ENCODE peak calls at places on chromosomes 12 and 14, in nine cellular contexts. P, S, A, N, C, X, K, Z and O are unnamed samples.

GRCh38 chr14:53151867-53152626 is 1.1 kb downstream of the DDHD1 start:
- DNase-seq in Z (peak), C (peak), P (peak), N (peak), A (peak), K (peak), X (peak), S (peak), O (peak)

GRCh38 chr12:64673490-64674169 is 63.3 kb downstream of the RASSF3 start:
- DNase-seq in S (no peak), P (no peak), X (peak), A (no peak), N (no peak), K (no peak), Z (no peak), C (no peak), O (no peak)

GRCh38 chr14:88556581-88556980 is 1.8 kb upstream of the PTPN21 start:
- DNase-seq in K (no peak), S (no peak), A (no peak), C (no peak), N (no peak), X (no peak), P (peak), Z (no peak), O (no peak)

GRCh38 chr12:58888131-58888783 is 32.0 kb downstream of the LRIG3 start:
- DNase-seq in A (peak), C (peak), K (peak), Z (peak), S (no peak), N (peak), P (no peak), X (peak), O (no peak)

GRCh38 chr12:62103736-62104135 is 156.5 kb upstream of the USP15 start:
- DNase-seq in P (no peak), S (no peak), K (no peak), N (no peak), Z (peak), X (no peak), C (peak), A (no peak), O (no peak)

GRCh38 chr12:47085815-47086252 is 6.1 kb upstream of the AMIGO2 start:
- DNase-seq in Z (peak), A (no peak), S (no peak), X (peak), K (peak), N (no peak), C (peak), P (peak), O (peak)

GRCh38 chr12:57010627-57011224 is 4.4 kb upstream of the ZBTB39 start:
- DNase-seq in S (no peak), A (no peak), K (no peak), X (no peak), C (no peak), P (no peak), N (no peak), Z (no peak), O (no peak)

GRCh38 chr14:85416771-85417170 is 113.2 kb upstream of the FLRT2 start:
- DNase-seq in X (peak), S (no peak), K (peak), A (no peak), N (no peak), C (peak), Z (peak), P (no peak), O (no peak)

GRCh38 chr12:57571926-57572762 is 18.8 kb upstream of the PIP4K2C start:
- DNase-seq in P (no peak), C (no peak), K (no peak), Z (no peak), N (no peak), A (no peak), X (no peak), S (no peak), O (no peak)

GRCh38 chr14:105925615-105926414 is 399.4 kb downstream of the TMEM121 start:
- DNase-seq in A (no peak), N (no peak), C (no peak), S (no peak), K (no peak), P (no peak), Z (no peak), X (no peak), O (no peak)

GRCh38 chr12:123097521-123098084 is 53.3 kb downstream of the PITPNM2 start:
- DNase-seq in C (no peak), X (no peak), P (no peak), N (peak), S (no peak), K (no peak), A (no peak), Z (no peak), O (no peak)

GRCh38 chr12:106445981-106446380 is 88.4 kb downstream of the POLR3B start:
- DNase-seq in A (no peak), Z (no peak), N (no peak), K (no peak), X (no peak), C (no peak), S (no peak), P (no peak), O (no peak)

GRCh38 chr12:56839489-56840442 is 76.6 kb downstream of the HSD17B6 start:
- DNase-seq in C (peak), S (peak), N (peak), P (no peak), A (peak), Z (peak), K (peak), X (peak), O (no peak)

GRCh38 chr12:51368640-51369517 is 22.3 kb downstream of the GALNT6 start:
- DNase-seq in K (peak), X (peak), N (peak), A (peak), Z (no peak), P (peak), C (peak), S (peak), O (peak)

GRCh38 chr12:46858368-46858767 is 32.6 kb upstream of the SLC38A4 start:
- DNase-seq in K (no peak), P (no peak), X (no peak), S (no peak), N (no peak), A (no peak), C (peak), Z (no peak), O (no peak)

GRCh38 chr14:75306917-75307699 is 28.5 kb downstream of the FOS start:
- DNase-seq in P (no peak), N (no peak), K (no peak), C (peak), S (no peak), Z (peak), A (no peak), X (no peak), O (no peak)

GRCh38 chr12:116954700-116955381 is 44.1 kb downstream of the FBXW8 start:
- DNase-seq in S (peak), Z (no peak), X (no peak), K (no peak), P (no peak), N (peak), A (no peak), C (no peak), O (no peak)

GRCh38 chr14:75220097-75220496 is 43.7 kb upstream of the TMED10 start:
- DNase-seq in A (no peak), S (no peak), X (no peak), K (no peak), P (no peak), N (no peak), Z (no peak), C (peak), O (no peak)

GRCh38 chr12:33834672-33835071 is 187.6 kb upstream of the ALG10 start:
- DNase-seq in S (no peak), P (no peak), X (no peak), Z (no peak), K (no peak), C (no peak), A (no peak), N (no peak), O (no peak)

GRCh38 chr12:46831335-46832083 is 5.7 kb upstream of the SLC38A4 start:
- DNase-seq in P (peak), A (no peak), Z (no peak), N (peak), X (peak), K (peak), S (no peak), C (peak), O (no peak)

GRCh38 chr12:55612646-55613045 is 24.0 kb upstream of the OR10P1 start:
- DNase-seq in X (no peak), N (no peak), Z (no peak), K (no peak), C (no peak), S (no peak), A (no peak), P (no peak), O (no peak)

GRCh38 chr12:72264548-72265175 is 7.5 kb upstream of the TRHDE start:
- DNase-seq in P (no peak), C (peak), N (no peak), S (no peak), A (no peak), Z (peak), X (peak), K (peak), O (no peak)

GRCh38 chr12:1916396-1917171 is 1.9 kb downstream of the CACNA2D4 start:
- DNase-seq in Z (no peak), K (no peak), C (no peak), X (peak), S (peak), P (peak), A (no peak), N (peak), O (no peak)

GRCh38 chr12:53044052-53044581 is 5.7 kb upstream of the TNS2 start:
- DNase-seq in X (peak), N (no peak), S (no peak), K (no peak), Z (no peak), P (no peak), C (peak), A (no peak), O (no peak)

GRCh38 chr14:51321036-51321435 is 81.0 kb downstream of the TMX1 start:
- DNase-seq in P (no peak), N (no peak), X (no peak), A (no peak), C (no peak), S (no peak), K (no peak), Z (no peak), O (no peak)

GRCh38 chr14:33846100-33846824 is 104.6 kb downstream of the EGLN3 start:
- DNase-seq in S (no peak), P (no peak), K (no peak), X (no peak), A (no peak), Z (no peak), N (no peak), C (no peak), O (no peak)

GRCh38 chr12:69908208-69908607 is 83.2 kb downstream of the MYRFL start:
- DNase-seq in S (no peak), N (no peak), K (no peak), A (no peak), X (peak), C (peak), P (no peak), Z (peak), O (no peak)

GRCh38 chr12:31817120-31817519 is 88.3 kb upstream of the AMN1 start:
- DNase-seq in Z (no peak), K (no peak), N (no peak), P (no peak), A (no peak), S (no peak), C (no peak), X (no peak), O (no peak)

GRCh38 chr14:79491161-79491560 is 720.1 kb downstream of the DIO2 start:
- DNase-seq in A (no peak), S (no peak), P (no peak), Z (no peak), X (no peak), C (no peak), N (no peak), K (no peak), O (no peak)